ENCODE peak calls at places on chromosomes 13 and 19, in eight cellular contexts. One of them, this sample, is unnamed.

GRCh38 chr19:20470345-20471119 is 95.0 kb downstream of the ZNF737 start:
- DNase-seq in ovary: peak; percentile 59
- DNase-seq in pancreas: no peak
- DNase-seq in prostate gland: no peak
- DNase-seq in suprapubic skin: no peak
- DNase-seq in GM12878: no peak
- DNase-seq in IMR-90: no peak
- DNase-seq in uterus: no peak
- DNase-seq in this sample: no peak

GRCh38 chr19:41537789-41538188 is 38.2 kb upstream of the CEACAM21 start:
- DNase-seq in IMR-90: peak; percentile 22
- DNase-seq in suprapubic skin: no peak
- DNase-seq in prostate gland: no peak
- DNase-seq in pancreas: no peak
- DNase-seq in uterus: no peak
- DNase-seq in ovary: no peak
- DNase-seq in GM12878: no peak
- DNase-seq in this sample: no peak

GRCh38 chr13:49042476-49042875 is 66.8 kb downstream of the FNDC3A start:
- DNase-seq in prostate gland: no peak
- DNase-seq in ovary: no peak
- DNase-seq in pancreas: no peak
- DNase-seq in suprapubic skin: no peak
- DNase-seq in GM12878: no peak
- DNase-seq in uterus: no peak
- DNase-seq in IMR-90: peak; percentile 58
- DNase-seq in this sample: no peak

GRCh38 chr13:28679628-28680027 is 20.7 kb downstream of the POMP start:
- DNase-seq in suprapubic skin: no peak
- DNase-seq in pancreas: no peak
- DNase-seq in prostate gland: no peak
- DNase-seq in IMR-90: peak; percentile 31
- DNase-seq in ovary: no peak
- DNase-seq in GM12878: no peak
- DNase-seq in uterus: no peak
- DNase-seq in this sample: no peak

GRCh38 chr13:29081036-29081435 is 260.9 kb downstream of the MTUS2 start:
- DNase-seq in GM12878: peak; percentile 48
- DNase-seq in prostate gland: no peak
- DNase-seq in suprapubic skin: no peak
- DNase-seq in ovary: no peak
- DNase-seq in pancreas: no peak
- DNase-seq in IMR-90: no peak
- DNase-seq in uterus: no peak
- DNase-seq in this sample: no peak

GRCh38 chr19:12880551-12881171 is 588 bp downstream of the DNASE2 start:
- DNase-seq in prostate gland: no peak
- DNase-seq in suprapubic skin: no peak
- DNase-seq in GM12878: no peak
- DNase-seq in IMR-90: peak; percentile 6
- DNase-seq in pancreas: peak; percentile 41
- DNase-seq in uterus: no peak
- DNase-seq in ovary: peak; percentile 61
- DNase-seq in this sample: no peak

GRCh38 chr13:31530883-31531282 is 208.4 kb upstream of the RXFP2 start:
- DNase-seq in GM12878: no peak
- DNase-seq in ovary: no peak
- DNase-seq in pancreas: no peak
- DNase-seq in IMR-90: no peak
- DNase-seq in prostate gland: no peak
- DNase-seq in suprapubic skin: no peak
- DNase-seq in uterus: no peak
- DNase-seq in this sample: no peak

GRCh38 chr13:29926077-29926476 is 75.7 kb upstream of the UBL3 start:
- DNase-seq in ovary: no peak
- DNase-seq in GM12878: no peak
- DNase-seq in uterus: no peak
- DNase-seq in pancreas: no peak
- DNase-seq in prostate gland: no peak
- DNase-seq in suprapubic skin: no peak
- DNase-seq in IMR-90: no peak
- DNase-seq in this sample: no peak

GRCh38 chr13:30125422-30126073 is 181.8 kb downstream of the KATNAL1 start:
- DNase-seq in pancreas: no peak
- DNase-seq in suprapubic skin: no peak
- DNase-seq in ovary: no peak
- DNase-seq in GM12878: no peak
- DNase-seq in uterus: peak; percentile 74
- DNase-seq in prostate gland: peak; percentile 80
- DNase-seq in IMR-90: peak; percentile 94
- DNase-seq in this sample: no peak

GRCh38 chr13:33053397-33054066 is 37.3 kb downstream of the KL start:
- DNase-seq in ovary: no peak
- DNase-seq in suprapubic skin: no peak
- DNase-seq in pancreas: no peak
- DNase-seq in GM12878: no peak
- DNase-seq in prostate gland: no peak
- DNase-seq in IMR-90: no peak
- DNase-seq in uterus: no peak
- DNase-seq in this sample: no peak

GRCh38 chr19:46723023-46723461 is 6.1 kb upstream of the PRKD2 start:
- DNase-seq in prostate gland: no peak
- DNase-seq in GM12878: no peak
- DNase-seq in suprapubic skin: no peak
- DNase-seq in ovary: no peak
- DNase-seq in IMR-90: no peak
- DNase-seq in pancreas: no peak
- DNase-seq in uterus: no peak
- DNase-seq in this sample: no peak

GRCh38 chr19:10808937-10809655 is 26.9 kb downstream of the TMED1 start:
- DNase-seq in GM12878: no peak
- DNase-seq in suprapubic skin: no peak
- DNase-seq in uterus: no peak
- DNase-seq in pancreas: no peak
- DNase-seq in ovary: no peak
- DNase-seq in prostate gland: no peak
- DNase-seq in IMR-90: peak; percentile 21
- DNase-seq in this sample: no peak

GRCh38 chr13:105702441-105702840 is 833.0 kb downstream of the EFNB2 start:
- DNase-seq in IMR-90: no peak
- DNase-seq in prostate gland: no peak
- DNase-seq in uterus: no peak
- DNase-seq in suprapubic skin: no peak
- DNase-seq in ovary: no peak
- DNase-seq in pancreas: peak; percentile 2
- DNase-seq in GM12878: no peak
- DNase-seq in this sample: no peak

GRCh38 chr19:29308977-29309520 is 96.1 kb upstream of the UQCRFS1 start:
- DNase-seq in pancreas: no peak
- DNase-seq in prostate gland: no peak
- DNase-seq in uterus: no peak
- DNase-seq in ovary: no peak
- DNase-seq in suprapubic skin: no peak
- DNase-seq in IMR-90: no peak
- DNase-seq in GM12878: no peak
- DNase-seq in this sample: no peak

GRCh38 chr13:24075137-24075975 is 85.2 kb upstream of the SPATA13 start:
- DNase-seq in GM12878: no peak
- DNase-seq in IMR-90: no peak
- DNase-seq in prostate gland: no peak
- DNase-seq in pancreas: no peak
- DNase-seq in ovary: no peak
- DNase-seq in uterus: no peak
- DNase-seq in suprapubic skin: no peak
- DNase-seq in this sample: no peak

GRCh38 chr13:43132228-43132627 is 108.8 kb downstream of the DNAJC15 start:
- DNase-seq in IMR-90: peak; percentile 36
- DNase-seq in prostate gland: peak; percentile 27
- DNase-seq in GM12878: no peak
- DNase-seq in pancreas: no peak
- DNase-seq in ovary: no peak
- DNase-seq in uterus: no peak
- DNase-seq in suprapubic skin: no peak
- DNase-seq in this sample: peak; percentile 22

GRCh38 chr13:71828564-71828963 is 38.4 kb downstream of the DACH1 start:
- DNase-seq in pancreas: no peak
- DNase-seq in prostate gland: no peak
- DNase-seq in uterus: no peak
- DNase-seq in GM12878: no peak
- DNase-seq in IMR-90: no peak
- DNase-seq in ovary: no peak
- DNase-seq in suprapubic skin: no peak
- DNase-seq in this sample: no peak

GRCh38 chr13:28459911-28460310 is 35.0 kb downstream of the FLT1 start:
- DNase-seq in pancreas: no peak
- DNase-seq in IMR-90: no peak
- DNase-seq in ovary: no peak
- DNase-seq in prostate gland: no peak
- DNase-seq in uterus: no peak
- DNase-seq in suprapubic skin: no peak
- DNase-seq in GM12878: no peak
- DNase-seq in this sample: no peak

DNA sequence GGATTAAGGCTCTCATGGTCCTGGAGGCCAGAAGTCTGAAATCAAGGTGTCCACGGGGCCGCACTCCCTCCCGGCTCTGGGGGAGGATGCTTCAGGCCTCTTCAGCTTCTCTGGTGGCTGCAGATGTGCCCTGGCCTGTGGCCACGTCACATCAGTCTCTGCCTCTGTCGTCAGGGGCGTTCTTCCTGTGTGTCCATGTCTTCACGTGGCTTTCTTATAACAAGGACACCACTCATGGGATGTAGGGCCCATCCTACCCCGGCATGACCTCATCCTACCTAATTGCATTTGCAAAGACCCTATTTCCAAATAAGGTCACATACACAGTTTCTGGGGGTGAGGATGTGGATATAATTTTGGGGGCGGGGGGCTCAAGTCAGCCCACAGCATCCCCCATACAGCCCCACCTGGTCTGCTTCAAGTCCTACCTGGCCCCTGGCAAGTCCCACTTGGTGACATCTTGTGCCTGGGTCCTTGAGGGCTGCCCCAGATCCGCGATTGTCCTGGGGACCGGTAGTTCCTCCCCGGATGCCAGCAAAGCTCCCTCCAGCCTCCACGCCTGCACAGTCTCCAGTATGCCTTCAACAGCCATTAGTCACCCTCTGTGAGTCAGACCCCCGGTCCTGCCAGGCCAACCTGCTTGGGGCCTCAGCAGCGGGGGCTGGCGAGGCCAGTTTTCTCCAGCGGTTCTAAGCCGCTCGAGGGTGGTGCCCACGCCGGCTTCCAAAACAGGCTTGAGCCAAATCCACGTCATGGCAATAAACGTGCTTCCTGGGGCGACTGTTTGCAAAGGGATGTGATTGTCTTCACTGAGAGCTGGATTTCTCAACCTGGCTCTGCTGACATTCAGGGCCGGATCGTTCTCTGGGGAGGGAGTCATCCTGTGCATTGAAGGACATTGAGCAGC is 32.2 kb downstream of the MYO9B start:
- DNase-seq in suprapubic skin: peak; percentile 94
- DNase-seq in IMR-90: peak; percentile 98
- DNase-seq in pancreas: peak; percentile 32
- DNase-seq in prostate gland: peak; percentile 89
- DNase-seq in uterus: peak; percentile 95
- DNase-seq in ovary: peak; percentile 52
- DNase-seq in GM12878: no peak
- DNase-seq in this sample: peak; percentile 75
- H3K4me1 ChIP-seq in suprapubic skin: peaks cover 38% of the 10 kb centered on the region
- H3K4me1 ChIP-seq in IMR-90: peaks cover 7% of the 10 kb centered on the region
- H3K4me1 ChIP-seq in pancreas: no peaks in the 10 kb centered on the region
- H3K4me1 ChIP-seq in prostate gland: peaks cover 13% of the 10 kb centered on the region
- H3K4me1 ChIP-seq in uterus: peaks cover 11% of the 10 kb centered on the region
- H3K4me1 ChIP-seq in ovary: no peaks in the 10 kb centered on the region
- H3K4me1 ChIP-seq in GM12878: peaks cover 79% of the 10 kb centered on the region
- H3K4me1 ChIP-seq in this sample: peaks cover 4% of the 10 kb centered on the region

DNA sequence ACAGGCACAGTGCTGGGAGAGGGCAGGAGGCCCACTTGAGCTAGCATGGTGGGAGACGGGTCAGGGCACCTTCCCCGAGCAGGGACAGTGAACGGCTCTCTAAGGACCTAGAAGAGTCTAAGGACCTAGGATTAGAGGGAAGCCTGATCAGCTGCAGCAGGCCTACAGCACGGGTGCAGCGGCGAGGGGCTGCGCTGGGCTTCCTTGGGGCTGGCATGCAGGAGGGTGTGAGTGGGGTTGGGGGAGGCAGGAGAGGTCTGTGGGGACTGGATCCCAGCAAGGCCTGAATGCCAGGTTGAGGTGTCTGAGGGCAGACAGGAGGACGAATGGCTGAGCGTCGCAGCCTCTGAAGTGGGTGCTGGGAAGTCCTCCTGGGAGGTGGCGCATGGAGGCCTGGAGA is 3.6 kb downstream of the SCAF1 start:
- DNase-seq in ovary: no peak
- DNase-seq in suprapubic skin: no peak
- DNase-seq in pancreas: no peak
- DNase-seq in IMR-90: no peak
- DNase-seq in GM12878: no peak
- DNase-seq in uterus: no peak
- DNase-seq in prostate gland: no peak
- DNase-seq in this sample: no peak
- H3K36me3 ChIP-seq in ovary: no peaks in the 10 kb centered on the region
- H3K36me3 ChIP-seq in suprapubic skin: peaks cover 48% of the 10 kb centered on the region
- H3K36me3 ChIP-seq in pancreas: no peaks in the 10 kb centered on the region
- H3K36me3 ChIP-seq in IMR-90: peaks cover 35% of the 10 kb centered on the region
- H3K36me3 ChIP-seq in GM12878: peaks cover 5% of the 10 kb centered on the region
- H3K36me3 ChIP-seq in uterus: no peaks in the 10 kb centered on the region
- H3K36me3 ChIP-seq in prostate gland: peaks cover 3% of the 10 kb centered on the region
- H3K36me3 ChIP-seq in this sample: peaks cover 42% of the 10 kb centered on the region

GRCh38 chr19:8481616-8482015 is 20.8 kb downstream of the PRAM1 start:
- DNase-seq in IMR-90: no peak
- DNase-seq in prostate gland: no peak
- DNase-seq in uterus: no peak
- DNase-seq in suprapubic skin: no peak
- DNase-seq in GM12878: no peak
- DNase-seq in ovary: no peak
- DNase-seq in pancreas: no peak
- DNase-seq in this sample: no peak
- H3K27ac ChIP-seq in IMR-90: no peak overlapping the region
- H3K27ac ChIP-seq in prostate gland: peak overlapping the region; percentile 14
- H3K27ac ChIP-seq in uterus: no peak overlapping the region
- H3K27ac ChIP-seq in suprapubic skin: peak overlapping the region; percentile 50
- H3K27ac ChIP-seq in GM12878: no peak overlapping the region
- H3K27ac ChIP-seq in ovary: no peak overlapping the region
- H3K27ac ChIP-seq in pancreas: no peak overlapping the region
- H3K27ac ChIP-seq in this sample: no peak overlapping the region

DNA sequence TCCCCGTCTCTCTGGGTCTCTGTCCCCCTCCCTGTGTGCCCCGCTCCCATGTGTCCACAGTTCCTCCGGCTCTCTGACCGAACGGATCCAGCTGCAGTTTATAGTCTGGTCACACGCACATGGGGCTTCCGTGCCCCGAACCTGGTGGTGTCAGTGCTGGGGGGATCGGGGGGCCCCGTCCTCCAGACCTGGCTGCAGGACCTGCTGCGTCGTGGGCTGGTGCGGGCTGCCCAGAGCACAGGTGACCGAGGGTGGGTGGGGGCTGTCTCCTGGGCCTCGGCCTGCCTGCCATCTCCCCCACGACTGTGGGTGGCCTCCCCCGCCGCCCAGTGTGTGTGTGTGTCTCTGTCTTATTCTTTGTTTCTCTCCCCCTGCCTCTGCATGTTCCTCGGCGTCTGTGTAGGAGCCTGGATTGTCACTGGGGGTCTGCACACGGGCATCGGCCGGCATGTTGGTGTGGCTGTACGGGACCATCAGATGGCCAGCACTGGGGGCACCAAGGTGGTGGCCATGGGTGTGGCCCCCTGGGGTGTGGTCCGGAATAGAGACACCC is 10.3 kb downstream of the TRPM4 start:
- DNase-seq in uterus: no peak
- DNase-seq in GM12878: no peak
- DNase-seq in prostate gland: no peak
- DNase-seq in suprapubic skin: no peak
- DNase-seq in IMR-90: no peak
- DNase-seq in pancreas: no peak
- DNase-seq in ovary: no peak
- DNase-seq in this sample: peak; percentile 52
- H3K4me1 ChIP-seq in uterus: no peaks in the 10 kb centered on the region
- H3K4me1 ChIP-seq in GM12878: no peaks in the 10 kb centered on the region
- H3K4me1 ChIP-seq in prostate gland: peaks cover 11% of the 10 kb centered on the region
- H3K4me1 ChIP-seq in suprapubic skin: peaks cover 17% of the 10 kb centered on the region
- H3K4me1 ChIP-seq in IMR-90: no peaks in the 10 kb centered on the region
- H3K4me1 ChIP-seq in pancreas: peaks cover 8% of the 10 kb centered on the region
- H3K4me1 ChIP-seq in ovary: no peaks in the 10 kb centered on the region
- H3K4me1 ChIP-seq in this sample: peaks cover 26% of the 10 kb centered on the region

This sample was measured in heart left ventricle.